ENCODE peak calls at places on chromosome 1, in seven cellular contexts. One of them, this sample, is unnamed.

GRCh38 chr1:22288593-22289241 is 145.8 kb upstream of the WNT4 start:
- DNase-seq in kidney: no peak
- DNase-seq in prostate gland: no peak
- DNase-seq in GOT3: no peak
- DNase-seq in osteocyte: peak
- DNase-seq in NCI-H1694 treated with DMSO at 0.1 percent for 48 hours: no peak
- DNase-seq in ELR: peak
- DNase-seq in this sample: no peak

GRCh38 chr1:25549273-25550154 is 6.1 kb downstream of the LDLRAP1 start:
- DNase-seq in osteocyte: no peak
- DNase-seq in GOT3: no peak
- DNase-seq in NCI-H1694 treated with DMSO at 0.1 percent for 48 hours: no peak
- DNase-seq in prostate gland: no peak
- DNase-seq in ELR: peak
- DNase-seq in kidney: peak
- DNase-seq in this sample: peak

GRCh38 chr1:165644064-165644735 is 13.2 kb downstream of the MGST3 start:
- DNase-seq in NCI-H1694 treated with DMSO at 0.1 percent for 48 hours: no peak
- DNase-seq in kidney: no peak
- DNase-seq in osteocyte: no peak
- DNase-seq in ELR: peak
- DNase-seq in GOT3: no peak
- DNase-seq in prostate gland: no peak
- DNase-seq in this sample: no peak

GRCh38 chr1:231165371-231165770 is 3.5 kb downstream of the TRIM67 start:
- DNase-seq in NCI-H1694 treated with DMSO at 0.1 percent for 48 hours: no peak
- DNase-seq in prostate gland: no peak
- DNase-seq in osteocyte: no peak
- DNase-seq in GOT3: no peak
- DNase-seq in kidney: no peak
- DNase-seq in ELR: peak
- DNase-seq in this sample: no peak

GRCh38 chr1:24925082-24925779 is 4.8 kb downstream of the RUNX3 start:
- DNase-seq in NCI-H1694 treated with DMSO at 0.1 percent for 48 hours: no peak
- DNase-seq in GOT3: no peak
- DNase-seq in ELR: no peak
- DNase-seq in prostate gland: no peak
- DNase-seq in kidney: no peak
- DNase-seq in osteocyte: no peak
- DNase-seq in this sample: peak

GRCh38 chr1:210232524-210233215 is at the start of gene SERTAD4:
- DNase-seq in GOT3: no peak
- DNase-seq in osteocyte: peak
- DNase-seq in ELR: peak
- DNase-seq in NCI-H1694 treated with DMSO at 0.1 percent for 48 hours: peak
- DNase-seq in prostate gland: peak
- DNase-seq in kidney: peak
- DNase-seq in this sample: no peak

GRCh38 chr1:55064861-55065263 is 25.5 kb downstream of the PCSK9 start:
- DNase-seq in prostate gland: peak
- DNase-seq in GOT3: no peak
- DNase-seq in ELR: peak
- DNase-seq in NCI-H1694 treated with DMSO at 0.1 percent for 48 hours: peak
- DNase-seq in kidney: no peak
- DNase-seq in osteocyte: no peak
- DNase-seq in this sample: no peak

GRCh38 chr1:59967141-59967697 is 40.6 kb upstream of the CYP2J2 start:
- DNase-seq in ELR: no peak
- DNase-seq in GOT3: no peak
- DNase-seq in prostate gland: peak
- DNase-seq in kidney: no peak
- DNase-seq in NCI-H1694 treated with DMSO at 0.1 percent for 48 hours: peak
- DNase-seq in osteocyte: no peak
- DNase-seq in this sample: no peak

GRCh38 chr1:174965006-174965971 is 34.5 kb upstream of the CACYBP start:
- DNase-seq in kidney: no peak
- DNase-seq in NCI-H1694 treated with DMSO at 0.1 percent for 48 hours: peak
- DNase-seq in GOT3: no peak
- DNase-seq in osteocyte: no peak
- DNase-seq in ELR: no peak
- DNase-seq in prostate gland: no peak
- DNase-seq in this sample: peak

GRCh38 chr1:144101397-144102050 is 129.7 kb upstream of the FAM72C start:
- DNase-seq in GOT3: no peak
- DNase-seq in prostate gland: peak
- DNase-seq in ELR: no peak
- DNase-seq in kidney: peak
- DNase-seq in osteocyte: peak
- DNase-seq in NCI-H1694 treated with DMSO at 0.1 percent for 48 hours: no peak
- DNase-seq in this sample: peak

GRCh38 chr1:30744060-30744756 is 13.4 kb downstream of the LAPTM5 start:
- DNase-seq in GOT3: no peak
- DNase-seq in NCI-H1694 treated with DMSO at 0.1 percent for 48 hours: no peak
- DNase-seq in osteocyte: no peak
- DNase-seq in kidney: peak
- DNase-seq in ELR: no peak
- DNase-seq in prostate gland: no peak
- DNase-seq in this sample: peak

GRCh38 chr1:63326106-63326472 is 3.7 kb downstream of the FOXD3 start:
- DNase-seq in ELR: no peak
- DNase-seq in GOT3: no peak
- DNase-seq in prostate gland: no peak
- DNase-seq in osteocyte: no peak
- DNase-seq in kidney: no peak
- DNase-seq in NCI-H1694 treated with DMSO at 0.1 percent for 48 hours: no peak
- DNase-seq in this sample: no peak

GRCh38 chr1:30791853-30792252 is 34.3 kb upstream of the LAPTM5 start:
- DNase-seq in NCI-H1694 treated with DMSO at 0.1 percent for 48 hours: no peak
- DNase-seq in prostate gland: no peak
- DNase-seq in GOT3: no peak
- DNase-seq in kidney: peak
- DNase-seq in osteocyte: no peak
- DNase-seq in ELR: no peak
- DNase-seq in this sample: no peak

GRCh38 chr1:207302618-207303408 is 18.7 kb upstream of the CD55 start:
- DNase-seq in GOT3: no peak
- DNase-seq in NCI-H1694 treated with DMSO at 0.1 percent for 48 hours: no peak
- DNase-seq in prostate gland: no peak
- DNase-seq in ELR: no peak
- DNase-seq in osteocyte: no peak
- DNase-seq in kidney: no peak
- DNase-seq in this sample: no peak

GRCh38 chr1:107965112-107965991 is at the start of gene VAV3:
- DNase-seq in prostate gland: peak
- DNase-seq in GOT3: no peak
- DNase-seq in NCI-H1694 treated with DMSO at 0.1 percent for 48 hours: peak
- DNase-seq in ELR: peak
- DNase-seq in kidney: peak
- DNase-seq in osteocyte: no peak
- DNase-seq in this sample: peak